ENCODE peak calls at places on chromosomes 13 and 19, in four cellular contexts. K is HCT116, V is hepatocyte, I is left ventricle myocardium inferior. S is an unnamed sample. For H3K4me1, the result is how much of the 10 kb centered on the place peaks cover.

GRCh38 chr13:28611654-28612131 is 47.2 kb upstream of the POMP start:
- DNase-seq in V (no peak), K (no peak), I (no peak), S (no peak)

GRCh38 chr13:78589206-78589605 is 14.1 kb downstream of the POU4F1 start:
- DNase-seq in I (peak), K (no peak), V (peak), S (no peak)

GRCh38 chr19:4957981-4958380 is 10.9 kb upstream of the KDM4B start:
- DNase-seq in V (no peak), K (no peak), I (no peak), S (no peak)

GRCh38 chr19:55210120-55210493 is 806 bp upstream of the PTPRH start:
- DNase-seq in V (peak), K (peak), I (no peak), S (peak)

GRCh38 chr19:3721131-3721899 is 13.1 kb downstream of the TJP3 start:
- DNase-seq in K (peak), V (peak), I (peak), S (peak)

GRCh38 chr19:1223018-1223855 is 14.6 kb downstream of the CBARP start:
- DNase-seq in V (peak), K (no peak), I (no peak), S (no peak)

GRCh38 chr13:58843071-58843470 is 1211.5 kb downstream of the PCDH17 start:
- DNase-seq in I (no peak), V (no peak), K (no peak), S (no peak)

GRCh38 chr19:27794444-27795042 is 1418.4 kb downstream of the UQCRFS1 start:
- DNase-seq in K (no peak), I (no peak), V (peak), S (peak)

GRCh38 chr19:39264306-39265290 is 3.6 kb upstream of the IFNL2 start:
- DNase-seq in K (no peak), I (no peak), V (peak), S (no peak)

GRCh38 chr19:17555929-17556813 is 722 bp downstream of the COLGALT1 start:
- DNase-seq in I (peak), V (peak), K (no peak), S (no peak)

GRCh38 chr13:76887070-76887563 is 912 bp upstream of the KCTD12 start:
- DNase-seq in K (no peak), I (peak), V (peak), S (no peak)

GRCh38 chr19:48867119-48867921 is 1.1 kb downstream of the PLEKHA4 start:
- DNase-seq in K (no peak), V (no peak), I (no peak), S (no peak)

GRCh38 chr13:71149498-71150363 is 717.3 kb downstream of the DACH1 start:
- DNase-seq in I (no peak), K (no peak), V (no peak), S (no peak)

GRCh38 chr19:1000591-1001537 is 645 bp downstream of the GRIN3B start:
- DNase-seq in V (no peak), I (no peak), K (no peak), S (no peak)

GRCh38 chr13:29175245-29175873 is 355.2 kb downstream of the MTUS2 start:
- DNase-seq in V (no peak), K (no peak), I (no peak), S (no peak)

GRCh38 chr19:6232567-6232966 is 47.2 kb downstream of the MLLT1 start:
- DNase-seq in V (no peak), K (no peak), I (no peak), S (peak)

GRCh38 chr13:25286969-25287961 is at the start of gene MTMR6:
- DNase-seq in V (peak), K (peak), I (peak), S (peak)

GRCh38 chr13:94390881-94391280 is 88.6 kb downstream of the DCT start:
- DNase-seq in I (no peak), V (no peak), K (no peak), S (no peak)

GRCh38 chr13:20119960-20120359 is 40.9 kb downstream of the GJA3 start:
- DNase-seq in K (no peak), I (no peak), V (no peak), S (no peak)

GRCh38 chr13:42312817-42313431 is 41.0 kb downstream of the AKAP11 start:
- DNase-seq in V (no peak), I (no peak), K (no peak), S (peak)

GRCh38 chr13:42412812-42413795 is 141.2 kb downstream of the AKAP11 start:
- DNase-seq in K (no peak), I (no peak), V (no peak), S (no peak)

GRCh38 chr19:21850636-21851255 is 14.8 kb upstream of the ZNF43 start:
- DNase-seq in K (no peak), V (no peak), I (no peak), S (no peak)

GRCh38 chr19:918481-919156 is 1.5 kb downstream of the KISS1R start:
- DNase-seq in K (no peak), I (no peak), V (no peak), S (no peak)

GRCh38 chr13:78602561-78603239 is 652 bp downstream of the POU4F1 start:
- DNase-seq in I (no peak), K (no peak), V (no peak), S (no peak)

GRCh38 chr19:18086590-18087138 is at the start of gene IL12RB1:
- DNase-seq in I (no peak), V (no peak), K (no peak), S (no peak)

GRCh38 chr19:38736413-38737280 is 7.6 kb downstream of the CAPN12 start:
- DNase-seq in V (peak), K (peak), I (no peak), S (no peak)

GRCh38 chr19:5811117-5811516 is 6.2 kb downstream of the NRTN start:
- DNase-seq in K (no peak), I (no peak), V (no peak), S (no peak)

GRCh38 chr13:46731535-46731934 is 65.4 kb downstream of the ESD start:
- DNase-seq in I (no peak), K (no peak), V (no peak), S (no peak)

GRCh38 chr13:46726347-46726746 is 70.6 kb downstream of the ESD start:
- DNase-seq in K (no peak), I (no peak), V (no peak), S (no peak)

DNA sequence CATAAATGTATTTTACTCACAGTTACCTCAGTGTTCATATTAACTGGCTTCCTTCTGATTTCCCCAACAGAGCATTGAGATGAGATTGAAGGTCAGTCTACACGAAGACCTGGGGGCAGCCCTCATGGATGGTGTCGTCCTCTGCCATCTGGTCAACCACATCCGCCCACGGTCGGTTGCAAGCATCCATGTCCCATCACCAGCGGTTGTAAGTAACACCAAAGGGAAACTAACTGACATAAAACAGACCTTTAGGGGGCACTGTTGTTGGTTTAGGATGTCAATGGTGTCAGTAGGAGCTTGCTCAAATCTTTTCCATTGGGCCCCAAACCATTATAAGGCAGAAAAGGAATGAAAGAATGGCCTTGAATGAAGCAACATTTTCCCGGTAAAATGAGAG is 68.2 kb downstream of the ESD start:
- DNase-seq in I (no peak), V (no peak), K (no peak), S (no peak)
- TF ChIP-seq CTCF in I (no peak), V (no peak), K (no peak), S (peak)

DNA sequence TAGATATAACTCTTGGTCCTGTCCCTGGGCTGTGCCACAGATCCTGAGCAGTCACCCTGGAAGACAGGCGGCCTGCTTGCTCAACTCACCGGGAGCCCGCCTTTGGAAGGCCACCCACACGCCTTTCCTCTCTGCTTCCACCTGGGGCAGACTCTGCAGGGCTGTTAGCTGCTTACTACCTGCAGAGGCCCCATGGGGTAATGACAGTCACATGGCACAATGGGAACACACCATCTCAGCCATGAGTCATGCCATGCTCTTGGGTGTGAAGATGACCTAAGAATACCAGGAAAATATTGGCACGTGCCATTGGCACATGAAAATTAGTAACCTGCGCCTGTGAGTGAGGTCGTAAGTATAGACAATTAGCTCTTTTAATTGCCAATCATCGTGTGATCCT is 108.6 kb downstream of the COL4A2 start:
- DNase-seq in K (peak), I (no peak), V (peak), S (peak)
- H3K4me1 ChIP-seq in K (under half), I (half or more), V (under half), S (under half)

GRCh38 chr13:22002893-22003292 is 332.0 kb downstream of the FGF9 start:
- DNase-seq in I (no peak), V (no peak), K (no peak), S (no peak)
- H3K27ac ChIP-seq in I (no peak), V (no peak), K (no peak), S (no peak)

GRCh38 chr19:29155683-29156082 is 57.3 kb downstream of the UQCRFS1 start:
- DNase-seq in V (no peak), K (no peak), I (no peak), S (no peak)
- TF ChIP-seq CTCF in V (no peak), K (no peak), I (no peak), S (no peak)

GRCh38 chr13:98801626-98802418 is 49.4 kb upstream of the SLC15A1 start:
- DNase-seq in V (no peak), K (no peak), I (no peak), S (no peak)

GRCh38 chr13:98804336-98804855 is 51.9 kb upstream of the SLC15A1 start:
- DNase-seq in V (peak), K (no peak), I (no peak), S (no peak)

GRCh38 chr13:98802548-98802947 is 50.1 kb upstream of the SLC15A1 start:
- DNase-seq in I (no peak), V (no peak), K (no peak), S (no peak)

GRCh38 chr13:98800078-98800477 is 47.6 kb upstream of the SLC15A1 start:
- DNase-seq in K (no peak), V (no peak), I (no peak), S (no peak)

DNA sequence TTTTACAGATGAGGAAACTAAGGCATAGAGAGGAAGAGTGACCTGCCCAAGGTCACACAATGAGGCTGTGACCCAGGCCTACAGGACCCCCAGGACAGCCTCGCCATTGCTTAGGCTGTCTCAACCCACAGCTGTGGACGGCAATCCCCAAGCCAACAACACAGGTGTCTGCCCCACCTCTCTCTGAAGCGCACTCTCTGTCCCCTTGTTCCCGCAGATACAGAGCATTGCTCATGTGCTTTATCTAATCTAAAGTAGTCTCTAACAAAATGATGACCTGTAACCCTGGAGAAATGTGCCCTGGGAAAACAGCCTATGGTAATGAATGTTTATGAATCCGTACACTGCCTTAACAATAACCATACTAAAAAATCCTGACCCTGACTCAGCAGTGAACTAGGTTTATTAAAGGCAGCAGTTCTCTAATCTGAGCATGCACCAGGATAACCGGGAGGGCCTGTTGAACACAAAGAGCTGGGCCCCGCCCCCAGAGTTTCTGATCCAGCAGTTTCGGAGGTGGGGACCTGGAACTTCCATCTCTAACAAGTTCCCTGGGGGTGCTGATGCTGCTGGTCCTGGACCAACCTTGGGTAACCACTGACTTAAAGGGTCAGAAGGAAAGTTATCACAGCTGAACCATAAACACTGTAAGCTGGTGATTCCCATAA is 50.7 kb upstream of the SLC15A1 start:
- DNase-seq in I (no peak), K (no peak), V (peak), S (no peak)
- H3K4me1 ChIP-seq in I (under half), K (under half), V (under half), S (under half)

GRCh38 chr19:33366127-33366526 is 7.4 kb upstream of the CEBPG start:
- DNase-seq in V (peak), I (no peak), K (no peak), S (no peak)
- H3K27ac ChIP-seq in V (peak), I (no peak), K (no peak), S (no peak)

DNA sequence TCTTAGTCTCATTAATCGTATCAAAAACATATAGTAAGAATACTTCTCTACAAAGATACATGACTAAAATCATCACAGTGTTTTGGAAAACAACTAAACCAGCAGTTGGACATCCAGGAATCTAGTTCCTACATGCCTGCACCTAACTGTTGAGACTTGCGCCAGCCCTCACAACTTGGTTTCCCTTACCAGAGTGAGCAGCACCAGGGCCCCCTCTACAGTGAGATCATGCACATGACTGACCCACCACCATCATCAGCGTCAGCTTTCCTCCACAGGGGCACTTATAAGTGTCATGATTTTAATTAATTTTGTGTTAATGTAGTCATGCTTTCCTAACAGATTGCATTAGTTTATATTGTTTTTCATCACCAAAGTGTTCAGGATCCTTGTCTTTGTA is 1322.0 kb downstream of the EFNB2 start:
- DNase-seq in I (no peak), K (no peak), V (no peak), S (peak)
- TF ChIP-seq CTCF in I (no peak), K (no peak), V (no peak), S (peak)

GRCh38 chr19:40269216-40269940 is 15.8 kb downstream of the AKT2 start:
- DNase-seq in V (no peak), I (no peak), K (no peak), S (no peak)
- H3K4me1 ChIP-seq in V (under half), I (half or more), K (under half), S (under half)

S was measured in foreskin keratinocyte.